ENCODE peak calls at places on chromosome 1, in ten cellular contexts. One of them, this sample, is unnamed.

GRCh38 chr1:92527670-92528069 is 40.9 kb upstream of the GFI1 start:
- DNase-seq in lung: no peak
- DNase-seq in Calu3: no peak
- DNase-seq in tibial nerve: no peak
- DNase-seq in vagina: no peak
- DNase-seq in prostate gland: no peak
- DNase-seq in AG09319: no peak
- DNase-seq in left lung: no peak
- DNase-seq in psoas muscle: no peak
- DNase-seq in glutamatergic neuron: no peak
- DNase-seq in this sample: no peak

GRCh38 chr1:243723458-243724043 is 126.5 kb downstream of the AKT3 start:
- DNase-seq in tibial nerve: no peak
- DNase-seq in left lung: no peak
- DNase-seq in lung: no peak
- DNase-seq in prostate gland: no peak
- DNase-seq in glutamatergic neuron: no peak
- DNase-seq in AG09319: no peak
- DNase-seq in psoas muscle: no peak
- DNase-seq in Calu3: no peak
- DNase-seq in vagina: no peak
- DNase-seq in this sample: no peak

GRCh38 chr1:83706354-83706938 is 292.5 kb downstream of the TTLL7 start:
- DNase-seq in AG09319: no peak
- DNase-seq in lung: no peak
- DNase-seq in prostate gland: no peak
- DNase-seq in psoas muscle: no peak
- DNase-seq in left lung: no peak
- DNase-seq in tibial nerve: no peak
- DNase-seq in vagina: no peak
- DNase-seq in Calu3: no peak
- DNase-seq in glutamatergic neuron: no peak
- DNase-seq in this sample: no peak

GRCh38 chr1:28112388-28113311 is 24.2 kb upstream of the EYA3 start:
- DNase-seq in glutamatergic neuron: no peak
- DNase-seq in tibial nerve: peak
- DNase-seq in Calu3: no peak
- DNase-seq in psoas muscle: no peak
- DNase-seq in left lung: no peak
- DNase-seq in AG09319: no peak
- DNase-seq in lung: peak
- DNase-seq in prostate gland: no peak
- DNase-seq in vagina: no peak
- DNase-seq in this sample: peak

GRCh38 chr1:46643368-46643775 is 24.8 kb downstream of the ATPAF1 start:
- DNase-seq in prostate gland: peak
- DNase-seq in psoas muscle: no peak
- DNase-seq in left lung: no peak
- DNase-seq in Calu3: peak
- DNase-seq in tibial nerve: no peak
- DNase-seq in glutamatergic neuron: no peak
- DNase-seq in vagina: no peak
- DNase-seq in lung: no peak
- DNase-seq in AG09319: peak
- DNase-seq in this sample: peak

GRCh38 chr1:157117527-157118057 is 18.0 kb upstream of the ETV3L start:
- DNase-seq in glutamatergic neuron: no peak
- DNase-seq in AG09319: no peak
- DNase-seq in Calu3: no peak
- DNase-seq in psoas muscle: no peak
- DNase-seq in lung: no peak
- DNase-seq in tibial nerve: no peak
- DNase-seq in vagina: no peak
- DNase-seq in left lung: no peak
- DNase-seq in prostate gland: no peak
- DNase-seq in this sample: no peak

GRCh38 chr1:95406279-95406678 is 172.3 kb downstream of the RWDD3 start:
- DNase-seq in psoas muscle: no peak
- DNase-seq in vagina: no peak
- DNase-seq in prostate gland: no peak
- DNase-seq in lung: no peak
- DNase-seq in left lung: no peak
- DNase-seq in glutamatergic neuron: no peak
- DNase-seq in tibial nerve: no peak
- DNase-seq in Calu3: no peak
- DNase-seq in AG09319: no peak
- DNase-seq in this sample: no peak

GRCh38 chr1:6491480-6491962 is at the start of gene PLEKHG5:
- DNase-seq in Calu3: no peak
- DNase-seq in left lung: no peak
- DNase-seq in tibial nerve: no peak
- DNase-seq in vagina: no peak
- DNase-seq in AG09319: no peak
- DNase-seq in glutamatergic neuron: no peak
- DNase-seq in prostate gland: no peak
- DNase-seq in psoas muscle: no peak
- DNase-seq in lung: no peak
- DNase-seq in this sample: no peak

GRCh38 chr1:6503884-6504602 is 12.6 kb upstream of the PLEKHG5 start:
- DNase-seq in prostate gland: no peak
- DNase-seq in psoas muscle: no peak
- DNase-seq in Calu3: no peak
- DNase-seq in AG09319: no peak
- DNase-seq in glutamatergic neuron: no peak
- DNase-seq in lung: no peak
- DNase-seq in left lung: no peak
- DNase-seq in vagina: no peak
- DNase-seq in tibial nerve: no peak
- DNase-seq in this sample: no peak

GRCh38 chr1:13807213-13807612 is 107.2 kb downstream of the PRDM2 start:
- DNase-seq in psoas muscle: no peak
- DNase-seq in vagina: no peak
- DNase-seq in lung: no peak
- DNase-seq in left lung: no peak
- DNase-seq in AG09319: no peak
- DNase-seq in tibial nerve: no peak
- DNase-seq in Calu3: peak
- DNase-seq in glutamatergic neuron: peak
- DNase-seq in prostate gland: peak
- DNase-seq in this sample: peak

GRCh38 chr1:13806108-13806507 is 106.1 kb downstream of the PRDM2 start:
- DNase-seq in vagina: no peak
- DNase-seq in lung: no peak
- DNase-seq in prostate gland: no peak
- DNase-seq in left lung: peak
- DNase-seq in Calu3: no peak
- DNase-seq in glutamatergic neuron: no peak
- DNase-seq in tibial nerve: no peak
- DNase-seq in AG09319: no peak
- DNase-seq in psoas muscle: no peak
- DNase-seq in this sample: no peak

GRCh38 chr1:13812456-13813397 is 112.7 kb downstream of the PRDM2 start:
- DNase-seq in tibial nerve: no peak
- DNase-seq in glutamatergic neuron: no peak
- DNase-seq in lung: no peak
- DNase-seq in Calu3: peak
- DNase-seq in prostate gland: no peak
- DNase-seq in psoas muscle: no peak
- DNase-seq in left lung: no peak
- DNase-seq in AG09319: no peak
- DNase-seq in vagina: no peak
- DNase-seq in this sample: no peak

GRCh38 chr1:13808729-13809131 is 108.7 kb downstream of the PRDM2 start:
- DNase-seq in AG09319: no peak
- DNase-seq in Calu3: no peak
- DNase-seq in glutamatergic neuron: no peak
- DNase-seq in vagina: no peak
- DNase-seq in prostate gland: no peak
- DNase-seq in psoas muscle: peak
- DNase-seq in lung: no peak
- DNase-seq in tibial nerve: peak
- DNase-seq in left lung: no peak
- DNase-seq in this sample: peak

DNA sequence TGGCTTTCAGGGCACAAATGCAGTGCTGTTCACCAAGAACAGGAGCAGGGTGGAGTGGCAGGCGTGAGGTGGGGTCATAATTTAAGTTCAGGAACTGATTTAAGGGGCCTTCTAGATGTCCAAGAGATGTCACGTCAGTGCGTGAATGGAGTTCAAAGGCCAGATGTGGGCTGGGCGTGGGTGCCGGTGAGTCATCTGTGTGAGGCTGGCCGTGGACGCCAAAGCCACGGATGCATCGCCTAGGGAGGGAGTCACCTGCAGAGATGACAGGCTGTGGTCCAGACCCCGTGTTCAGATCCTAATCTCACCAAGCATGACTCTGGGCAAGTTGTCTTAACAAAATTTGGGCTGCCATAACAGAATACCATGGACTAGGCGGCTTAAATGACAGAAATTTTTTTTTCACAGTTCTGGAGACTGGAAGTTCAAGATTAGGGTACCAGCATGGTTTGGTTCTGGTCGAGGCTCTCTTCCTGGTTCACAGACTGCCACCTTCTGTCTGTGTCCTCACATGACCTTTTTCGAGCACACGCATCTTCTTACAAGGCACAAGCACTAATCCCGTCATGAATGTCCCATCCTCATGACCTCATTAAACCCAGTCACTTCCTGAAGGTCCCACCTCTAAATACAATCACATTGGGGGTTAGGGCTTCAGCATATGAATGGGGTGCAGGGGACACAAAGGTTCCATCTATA is 109.6 kb downstream of the PRDM2 start:
- DNase-seq in vagina: no peak
- DNase-seq in tibial nerve: no peak
- DNase-seq in prostate gland: no peak
- DNase-seq in psoas muscle: no peak
- DNase-seq in Calu3: no peak
- DNase-seq in AG09319: no peak
- DNase-seq in lung: no peak
- DNase-seq in left lung: no peak
- DNase-seq in glutamatergic neuron: no peak
- DNase-seq in this sample: no peak
- TF ChIP-seq CTCF in vagina: no peak
- TF ChIP-seq CTCF in tibial nerve: no peak
- TF ChIP-seq CTCF in prostate gland: no peak
- TF ChIP-seq CTCF in psoas muscle: no peak
- TF ChIP-seq CTCF in Calu3: no peak
- TF ChIP-seq CTCF in AG09319: no peak
- TF ChIP-seq CTCF in lung: no peak
- TF ChIP-seq CTCF in left lung: no peak
- TF ChIP-seq CTCF in glutamatergic neuron: no peak
- TF ChIP-seq CTCF in this sample: no peak

GRCh38 chr1:78690516-78690915 is 40.9 kb downstream of the IFI44 start:
- DNase-seq in AG09319: no peak
- DNase-seq in glutamatergic neuron: no peak
- DNase-seq in tibial nerve: no peak
- DNase-seq in left lung: no peak
- DNase-seq in lung: no peak
- DNase-seq in prostate gland: no peak
- DNase-seq in psoas muscle: no peak
- DNase-seq in Calu3: no peak
- DNase-seq in vagina: no peak
- DNase-seq in this sample: no peak

GRCh38 chr1:78687315-78687714 is 37.7 kb downstream of the IFI44 start:
- DNase-seq in lung: no peak
- DNase-seq in prostate gland: no peak
- DNase-seq in AG09319: no peak
- DNase-seq in Calu3: no peak
- DNase-seq in psoas muscle: no peak
- DNase-seq in left lung: no peak
- DNase-seq in tibial nerve: no peak
- DNase-seq in vagina: no peak
- DNase-seq in glutamatergic neuron: no peak
- DNase-seq in this sample: no peak

GRCh38 chr1:78687914-78688313 is 38.3 kb downstream of the IFI44 start:
- DNase-seq in lung: no peak
- DNase-seq in psoas muscle: no peak
- DNase-seq in left lung: no peak
- DNase-seq in glutamatergic neuron: no peak
- DNase-seq in tibial nerve: no peak
- DNase-seq in AG09319: no peak
- DNase-seq in prostate gland: no peak
- DNase-seq in vagina: no peak
- DNase-seq in Calu3: no peak
- DNase-seq in this sample: peak

GRCh38 chr1:78691995-78692747 is 42.5 kb downstream of the IFI44 start:
- DNase-seq in glutamatergic neuron: no peak
- DNase-seq in AG09319: no peak
- DNase-seq in prostate gland: no peak
- DNase-seq in tibial nerve: no peak
- DNase-seq in psoas muscle: no peak
- DNase-seq in left lung: no peak
- DNase-seq in vagina: no peak
- DNase-seq in lung: no peak
- DNase-seq in Calu3: no peak
- DNase-seq in this sample: peak

GRCh38 chr1:78688701-78689100 is 39.1 kb downstream of the IFI44 start:
- DNase-seq in AG09319: peak
- DNase-seq in vagina: no peak
- DNase-seq in left lung: no peak
- DNase-seq in Calu3: no peak
- DNase-seq in tibial nerve: no peak
- DNase-seq in psoas muscle: no peak
- DNase-seq in prostate gland: no peak
- DNase-seq in lung: no peak
- DNase-seq in glutamatergic neuron: no peak
- DNase-seq in this sample: peak
- TF ChIP-seq CTCF in AG09319: peak
- TF ChIP-seq CTCF in vagina: no peak
- TF ChIP-seq CTCF in left lung: no peak
- TF ChIP-seq CTCF in Calu3: no peak
- TF ChIP-seq CTCF in tibial nerve: no peak
- TF ChIP-seq CTCF in psoas muscle: no peak
- TF ChIP-seq CTCF in prostate gland: no peak
- TF ChIP-seq CTCF in lung: no peak
- TF ChIP-seq CTCF in glutamatergic neuron: no peak
- TF ChIP-seq CTCF in this sample: peak

DNA sequence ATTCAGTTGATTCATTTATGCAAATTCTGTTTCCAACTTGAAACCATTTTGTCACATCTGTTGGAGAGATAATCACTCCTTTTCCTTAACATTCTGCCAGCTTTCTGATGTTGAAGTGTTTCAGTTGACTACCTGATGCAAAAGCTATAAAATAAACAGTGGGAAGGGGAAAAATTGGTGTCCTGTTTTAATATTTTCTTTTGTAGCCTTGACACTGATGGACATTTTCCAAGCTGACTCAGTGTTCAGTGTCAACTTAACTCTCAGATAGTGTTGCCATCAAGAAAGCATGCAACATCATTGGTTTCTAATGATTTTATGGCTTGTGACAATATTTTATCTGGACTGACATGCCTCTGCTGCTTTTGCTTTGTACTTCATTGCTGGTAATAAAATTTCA is 194.6 kb downstream of the HS2ST1 start:
- DNase-seq in lung: no peak
- DNase-seq in tibial nerve: no peak
- DNase-seq in prostate gland: no peak
- DNase-seq in vagina: no peak
- DNase-seq in glutamatergic neuron: no peak
- DNase-seq in AG09319: no peak
- DNase-seq in Calu3: no peak
- DNase-seq in psoas muscle: no peak
- DNase-seq in left lung: no peak
- DNase-seq in this sample: no peak
- TF ChIP-seq CTCF in lung: no peak
- TF ChIP-seq CTCF in tibial nerve: no peak
- TF ChIP-seq CTCF in prostate gland: no peak
- TF ChIP-seq CTCF in vagina: no peak
- TF ChIP-seq CTCF in glutamatergic neuron: no peak
- TF ChIP-seq CTCF in AG09319: no peak
- TF ChIP-seq CTCF in Calu3: no peak
- TF ChIP-seq CTCF in psoas muscle: no peak
- TF ChIP-seq CTCF in left lung: no peak
- TF ChIP-seq CTCF in this sample: no peak

GRCh38 chr1:105137543-105138444 is 1388.1 kb downstream of the AMY1C start:
- DNase-seq in tibial nerve: no peak
- DNase-seq in glutamatergic neuron: peak
- DNase-seq in prostate gland: no peak
- DNase-seq in vagina: no peak
- DNase-seq in left lung: no peak
- DNase-seq in lung: no peak
- DNase-seq in psoas muscle: no peak
- DNase-seq in AG09319: no peak
- DNase-seq in Calu3: peak
- DNase-seq in this sample: no peak
- TF ChIP-seq CTCF in tibial nerve: no peak
- TF ChIP-seq CTCF in glutamatergic neuron: peak
- TF ChIP-seq CTCF in prostate gland: no peak
- TF ChIP-seq CTCF in vagina: no peak
- TF ChIP-seq CTCF in left lung: peak
- TF ChIP-seq CTCF in lung: no peak
- TF ChIP-seq CTCF in psoas muscle: no peak
- TF ChIP-seq CTCF in AG09319: no peak
- TF ChIP-seq CTCF in Calu3: no peak
- TF ChIP-seq CTCF in this sample: no peak